ENCODE peak calls at places on chromosome 15, in eight cellular contexts. One of them, this sample, is unnamed. For H3K27me3, the result is how much of the 10 kb centered on the place peaks cover.

GRCh38 chr15:92845109-92845508 is 55.0 kb upstream of the CHD2 start:
- DNase-seq in SK-N-SH: no peak
- DNase-seq in neural progenitor cell: no peak
- DNase-seq in MM.1S: peak
- DNase-seq in GM23338: no peak
- DNase-seq in PC-3: peak
- DNase-seq in HCT116: no peak
- DNase-seq in hepatocyte: peak
- DNase-seq in this sample: peak

GRCh38 chr15:62644874-62645755 is 397.4 kb upstream of the TPM1 start:
- DNase-seq in SK-N-SH: no peak
- DNase-seq in hepatocyte: no peak
- DNase-seq in HCT116: no peak
- DNase-seq in PC-3: no peak
- DNase-seq in neural progenitor cell: no peak
- DNase-seq in GM23338: no peak
- DNase-seq in MM.1S: no peak
- DNase-seq in this sample: peak

GRCh38 chr15:22810735-22811338 is 24.4 kb downstream of the NIPA1 start:
- DNase-seq in PC-3: no peak
- DNase-seq in SK-N-SH: no peak
- DNase-seq in hepatocyte: no peak
- DNase-seq in HCT116: no peak
- DNase-seq in neural progenitor cell: no peak
- DNase-seq in GM23338: no peak
- DNase-seq in MM.1S: no peak
- DNase-seq in this sample: peak

GRCh38 chr15:68572309-68572708 is 6.5 kb upstream of the CORO2B start:
- DNase-seq in GM23338: no peak
- DNase-seq in PC-3: no peak
- DNase-seq in HCT116: no peak
- DNase-seq in SK-N-SH: no peak
- DNase-seq in neural progenitor cell: no peak
- DNase-seq in MM.1S: no peak
- DNase-seq in hepatocyte: no peak
- DNase-seq in this sample: no peak

GRCh38 chr15:41946970-41947369 is 25.4 kb downstream of the EHD4 start:
- DNase-seq in SK-N-SH: no peak
- DNase-seq in GM23338: no peak
- DNase-seq in neural progenitor cell: no peak
- DNase-seq in PC-3: no peak
- DNase-seq in hepatocyte: no peak
- DNase-seq in HCT116: no peak
- DNase-seq in MM.1S: no peak
- DNase-seq in this sample: no peak

GRCh38 chr15:77532846-77533245 is 99.9 kb downstream of the LINGO1 start:
- DNase-seq in GM23338: no peak
- DNase-seq in neural progenitor cell: no peak
- DNase-seq in PC-3: no peak
- DNase-seq in HCT116: no peak
- DNase-seq in MM.1S: no peak
- DNase-seq in SK-N-SH: no peak
- DNase-seq in hepatocyte: no peak
- DNase-seq in this sample: no peak

GRCh38 chr15:65559941-65560340 is 29.7 kb downstream of the HACD3 start:
- DNase-seq in SK-N-SH: no peak
- DNase-seq in PC-3: no peak
- DNase-seq in MM.1S: no peak
- DNase-seq in neural progenitor cell: no peak
- DNase-seq in GM23338: no peak
- DNase-seq in hepatocyte: no peak
- DNase-seq in HCT116: no peak
- DNase-seq in this sample: no peak

GRCh38 chr15:52505141-52505540 is 23.5 kb downstream of the MYO5A start:
- DNase-seq in PC-3: no peak
- DNase-seq in SK-N-SH: no peak
- DNase-seq in HCT116: no peak
- DNase-seq in GM23338: no peak
- DNase-seq in neural progenitor cell: no peak
- DNase-seq in hepatocyte: no peak
- DNase-seq in MM.1S: peak
- DNase-seq in this sample: no peak

GRCh38 chr15:50876260-50876988 is 32.1 kb upstream of the AP4E1 start:
- DNase-seq in GM23338: no peak
- DNase-seq in SK-N-SH: no peak
- DNase-seq in PC-3: no peak
- DNase-seq in neural progenitor cell: no peak
- DNase-seq in MM.1S: no peak
- DNase-seq in hepatocyte: no peak
- DNase-seq in HCT116: no peak
- DNase-seq in this sample: no peak

GRCh38 chr15:91196768-91197167 is 96.7 kb downstream of the SV2B start:
- DNase-seq in HCT116: no peak
- DNase-seq in PC-3: no peak
- DNase-seq in GM23338: no peak
- DNase-seq in MM.1S: no peak
- DNase-seq in SK-N-SH: peak
- DNase-seq in hepatocyte: no peak
- DNase-seq in neural progenitor cell: no peak
- DNase-seq in this sample: no peak

GRCh38 chr15:90838066-90838465 is 30.3 kb upstream of the FURIN start:
- DNase-seq in PC-3: no peak
- DNase-seq in hepatocyte: no peak
- DNase-seq in SK-N-SH: no peak
- DNase-seq in MM.1S: no peak
- DNase-seq in HCT116: no peak
- DNase-seq in GM23338: no peak
- DNase-seq in neural progenitor cell: no peak
- DNase-seq in this sample: no peak

GRCh38 chr15:30978328-30978727 is 13.1 kb downstream of the MTMR10 start:
- DNase-seq in PC-3: no peak
- DNase-seq in GM23338: no peak
- DNase-seq in HCT116: no peak
- DNase-seq in neural progenitor cell: no peak
- DNase-seq in SK-N-SH: no peak
- DNase-seq in hepatocyte: no peak
- DNase-seq in MM.1S: no peak
- DNase-seq in this sample: no peak

GRCh38 chr15:27258287-27258686 is 287.3 kb downstream of the GABRG3 start:
- DNase-seq in neural progenitor cell: peak
- DNase-seq in GM23338: peak
- DNase-seq in SK-N-SH: no peak
- DNase-seq in HCT116: no peak
- DNase-seq in MM.1S: no peak
- DNase-seq in PC-3: no peak
- DNase-seq in hepatocyte: no peak
- DNase-seq in this sample: no peak

GRCh38 chr15:101255615-101256350 is 3.9 kb upstream of the CHSY1 start:
- DNase-seq in GM23338: no peak
- DNase-seq in MM.1S: no peak
- DNase-seq in PC-3: no peak
- DNase-seq in HCT116: no peak
- DNase-seq in hepatocyte: peak
- DNase-seq in SK-N-SH: no peak
- DNase-seq in neural progenitor cell: peak
- DNase-seq in this sample: peak

GRCh38 chr15:74315626-74316025 is 51.8 kb downstream of the CYP11A1 start:
- DNase-seq in HCT116: no peak
- DNase-seq in neural progenitor cell: no peak
- DNase-seq in hepatocyte: no peak
- DNase-seq in GM23338: no peak
- DNase-seq in MM.1S: peak
- DNase-seq in PC-3: no peak
- DNase-seq in SK-N-SH: no peak
- DNase-seq in this sample: no peak

GRCh38 chr15:31098953-31099740 is 2.4 kb downstream of the TRPM1 start:
- DNase-seq in PC-3: peak
- DNase-seq in HCT116: no peak
- DNase-seq in SK-N-SH: no peak
- DNase-seq in hepatocyte: no peak
- DNase-seq in MM.1S: peak
- DNase-seq in neural progenitor cell: no peak
- DNase-seq in GM23338: no peak
- DNase-seq in this sample: peak

GRCh38 chr15:99982662-99983061 is 249.4 kb upstream of the LYSMD4 start:
- DNase-seq in PC-3: no peak
- DNase-seq in hepatocyte: no peak
- DNase-seq in MM.1S: no peak
- DNase-seq in GM23338: no peak
- DNase-seq in HCT116: no peak
- DNase-seq in neural progenitor cell: no peak
- DNase-seq in SK-N-SH: peak
- DNase-seq in this sample: no peak

GRCh38 chr15:93144477-93145270 is 55.7 kb upstream of the RGMA start:
- DNase-seq in HCT116: no peak
- DNase-seq in SK-N-SH: no peak
- DNase-seq in GM23338: no peak
- DNase-seq in MM.1S: no peak
- DNase-seq in PC-3: no peak
- DNase-seq in neural progenitor cell: no peak
- DNase-seq in hepatocyte: no peak
- DNase-seq in this sample: no peak

GRCh38 chr15:52114656-52115055 is 2.1 kb upstream of the BCL2L10 start:
- DNase-seq in GM23338: no peak
- DNase-seq in PC-3: no peak
- DNase-seq in HCT116: no peak
- DNase-seq in hepatocyte: no peak
- DNase-seq in neural progenitor cell: no peak
- DNase-seq in MM.1S: no peak
- DNase-seq in SK-N-SH: no peak
- DNase-seq in this sample: no peak

DNA sequence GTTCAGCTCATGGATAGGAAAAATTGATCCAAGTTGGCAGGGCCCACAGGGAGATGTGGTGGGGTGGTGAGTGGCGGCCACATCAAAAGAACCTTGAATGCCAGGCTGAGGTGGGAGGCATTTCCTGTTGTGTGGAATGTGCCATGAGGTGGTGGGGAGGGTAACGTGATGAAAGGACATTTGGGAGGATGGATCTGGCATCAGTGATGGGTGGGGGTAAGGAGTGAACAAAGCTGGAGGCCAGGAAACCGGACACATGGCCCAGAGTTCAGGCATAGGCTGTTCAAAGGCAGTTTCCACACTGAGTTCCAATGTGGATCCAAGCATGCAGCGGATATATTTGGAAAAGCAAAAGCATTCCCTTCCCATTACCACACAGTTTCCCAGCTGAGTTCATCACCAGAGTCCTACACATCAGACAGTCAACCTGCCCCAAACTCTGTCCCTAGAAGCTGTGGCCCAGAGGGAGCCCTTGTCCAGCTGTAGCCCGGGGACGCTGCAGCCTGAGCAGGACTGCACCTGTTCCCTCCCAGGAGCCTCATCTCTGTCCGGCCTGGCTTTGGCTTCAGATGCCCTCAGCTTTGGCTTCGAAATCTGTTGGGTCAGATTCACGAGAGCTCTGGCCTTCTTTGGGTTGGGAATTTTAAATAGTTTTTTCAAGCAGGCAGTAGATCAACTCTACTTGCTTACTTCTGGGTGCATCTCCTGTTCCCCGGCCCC is 37.8 kb upstream of the GOLGA6B start:
- DNase-seq in hepatocyte: no peak
- DNase-seq in SK-N-SH: no peak
- DNase-seq in GM23338: peak
- DNase-seq in PC-3: no peak
- DNase-seq in HCT116: no peak
- DNase-seq in MM.1S: no peak
- DNase-seq in neural progenitor cell: no peak
- DNase-seq in this sample: no peak
- TF ChIP-seq EZH2phosphoT487 in hepatocyte: no peak
- TF ChIP-seq EZH2phosphoT487 in SK-N-SH: no peak
- TF ChIP-seq EZH2phosphoT487 in GM23338: no peak
- TF ChIP-seq EZH2phosphoT487 in PC-3: no peak
- TF ChIP-seq EZH2phosphoT487 in HCT116: no peak
- TF ChIP-seq EZH2phosphoT487 in MM.1S: no peak
- TF ChIP-seq EZH2phosphoT487 in neural progenitor cell: no peak
- TF ChIP-seq EZH2phosphoT487 in this sample: no peak

GRCh38 chr15:89421219-89421618 is 75.2 kb downstream of the RHCG start:
- DNase-seq in PC-3: no peak
- DNase-seq in GM23338: peak
- DNase-seq in hepatocyte: no peak
- DNase-seq in neural progenitor cell: no peak
- DNase-seq in MM.1S: no peak
- DNase-seq in SK-N-SH: no peak
- DNase-seq in HCT116: no peak
- DNase-seq in this sample: no peak

GRCh38 chr15:89426500-89426899 is 69.9 kb downstream of the RHCG start:
- DNase-seq in PC-3: no peak
- DNase-seq in SK-N-SH: no peak
- DNase-seq in GM23338: no peak
- DNase-seq in hepatocyte: no peak
- DNase-seq in neural progenitor cell: no peak
- DNase-seq in HCT116: no peak
- DNase-seq in MM.1S: no peak
- DNase-seq in this sample: no peak

GRCh38 chr15:89428246-89428645 is 68.1 kb downstream of the RHCG start:
- DNase-seq in HCT116: no peak
- DNase-seq in neural progenitor cell: no peak
- DNase-seq in hepatocyte: no peak
- DNase-seq in GM23338: no peak
- DNase-seq in PC-3: no peak
- DNase-seq in SK-N-SH: no peak
- DNase-seq in MM.1S: no peak
- DNase-seq in this sample: no peak

GRCh38 chr15:89419370-89419984 is 76.9 kb downstream of the RHCG start:
- DNase-seq in HCT116: no peak
- DNase-seq in MM.1S: no peak
- DNase-seq in GM23338: peak
- DNase-seq in neural progenitor cell: peak
- DNase-seq in hepatocyte: peak
- DNase-seq in PC-3: peak
- DNase-seq in SK-N-SH: no peak
- DNase-seq in this sample: peak

GRCh38 chr15:89423981-89424380 is 72.4 kb downstream of the RHCG start:
- DNase-seq in SK-N-SH: no peak
- DNase-seq in PC-3: no peak
- DNase-seq in GM23338: peak
- DNase-seq in HCT116: no peak
- DNase-seq in MM.1S: no peak
- DNase-seq in neural progenitor cell: no peak
- DNase-seq in hepatocyte: no peak
- DNase-seq in this sample: no peak
- H3K27me3 ChIP-seq in SK-N-SH: under half
- H3K27me3 ChIP-seq in PC-3: under half
- H3K27me3 ChIP-seq in GM23338: half or more
- H3K27me3 ChIP-seq in HCT116: under half
- H3K27me3 ChIP-seq in MM.1S: under half
- H3K27me3 ChIP-seq in neural progenitor cell: half or more
- H3K27me3 ChIP-seq in hepatocyte: half or more
- H3K27me3 ChIP-seq in this sample: half or more

GRCh38 chr15:80749589-80749988 is 29.6 kb upstream of the CEMIP start:
- DNase-seq in GM23338: no peak
- DNase-seq in HCT116: no peak
- DNase-seq in MM.1S: no peak
- DNase-seq in hepatocyte: no peak
- DNase-seq in neural progenitor cell: no peak
- DNase-seq in PC-3: peak
- DNase-seq in SK-N-SH: no peak
- DNase-seq in this sample: peak
- TF ChIP-seq EZH2phosphoT487 in GM23338: no peak
- TF ChIP-seq EZH2phosphoT487 in HCT116: no peak
- TF ChIP-seq EZH2phosphoT487 in MM.1S: no peak
- TF ChIP-seq EZH2phosphoT487 in hepatocyte: no peak
- TF ChIP-seq EZH2phosphoT487 in neural progenitor cell: no peak
- TF ChIP-seq EZH2phosphoT487 in PC-3: peak
- TF ChIP-seq EZH2phosphoT487 in SK-N-SH: no peak
- TF ChIP-seq EZH2phosphoT487 in this sample: no peak

GRCh38 chr15:98391568-98391967 is 256.8 kb upstream of the IGF1R start:
- DNase-seq in PC-3: no peak
- DNase-seq in HCT116: no peak
- DNase-seq in GM23338: no peak
- DNase-seq in neural progenitor cell: no peak
- DNase-seq in MM.1S: no peak
- DNase-seq in hepatocyte: no peak
- DNase-seq in SK-N-SH: no peak
- DNase-seq in this sample: no peak
- H3K27me3 ChIP-seq in PC-3: half or more
- H3K27me3 ChIP-seq in HCT116: under half
- H3K27me3 ChIP-seq in GM23338: under half
- H3K27me3 ChIP-seq in neural progenitor cell: under half
- H3K27me3 ChIP-seq in MM.1S: under half
- H3K27me3 ChIP-seq in hepatocyte: under half
- H3K27me3 ChIP-seq in SK-N-SH: under half
- H3K27me3 ChIP-seq in this sample: under half

This sample was measured in GM23248.